ENCODE peak calls at places on chromosomes 5 and 9, in six cellular contexts. H, J, I, A, M and Z are unnamed samples.

GRCh38 chr5:141976176-141976575 is 7.3 kb downstream of the RNF14 start:
- DNase-seq in H (no peak), J (no peak), I (no peak), A (no peak), M (no peak), Z (no peak)

GRCh38 chr9:31389075-31389474 is 995.4 kb upstream of the ACO1 start:
- DNase-seq in H (no peak), J (no peak), I (no peak), A (no peak), M (no peak), Z (no peak)

GRCh38 chr5:170403675-170404074 is 14.5 kb upstream of the KCNMB1 start:
- DNase-seq in H (no peak), J (no peak), I (no peak), A (no peak), M (peak; percentile 68), Z (no peak)

GRCh38 chr5:83368317-83368716 is 103.2 kb upstream of the VCAN start:
- DNase-seq in H (no peak), J (peak; percentile 38), I (no peak), A (no peak), M (peak; percentile 3), Z (no peak)

GRCh38 chr5:137666901-137667300 is 69.0 kb downstream of the KLHL3 start:
- DNase-seq in H (no peak), J (no peak), I (no peak), A (no peak), M (no peak), Z (no peak)

GRCh38 chr5:93296338-93296737 is 284.7 kb downstream of the NR2F1-AS1 start:
- DNase-seq in H (no peak), J (peak; percentile 12), I (no peak), A (no peak), M (no peak), Z (no peak)

GRCh38 chr5:173707392-173707791 is 90.9 kb upstream of the BOD1 start:
- DNase-seq in H (no peak), J (no peak), I (peak; percentile 78), A (peak; percentile 93), M (no peak), Z (peak; percentile 97)

GRCh38 chr9:87661241-87661640 is 64.7 kb upstream of the CTSL start:
- DNase-seq in H (no peak), J (no peak), I (no peak), A (no peak), M (no peak), Z (peak; percentile 32)

GRCh38 chr5:107324071-107324470 is 346.7 kb downstream of the EFNA5 start:
- DNase-seq in H (no peak), J (no peak), I (no peak), A (no peak), M (no peak), Z (no peak)

GRCh38 chr5:144017119-144017518 is 153.3 kb downstream of the YIPF5 start:
- DNase-seq in H (no peak), J (no peak), I (no peak), A (no peak), M (no peak), Z (no peak)

DNA sequence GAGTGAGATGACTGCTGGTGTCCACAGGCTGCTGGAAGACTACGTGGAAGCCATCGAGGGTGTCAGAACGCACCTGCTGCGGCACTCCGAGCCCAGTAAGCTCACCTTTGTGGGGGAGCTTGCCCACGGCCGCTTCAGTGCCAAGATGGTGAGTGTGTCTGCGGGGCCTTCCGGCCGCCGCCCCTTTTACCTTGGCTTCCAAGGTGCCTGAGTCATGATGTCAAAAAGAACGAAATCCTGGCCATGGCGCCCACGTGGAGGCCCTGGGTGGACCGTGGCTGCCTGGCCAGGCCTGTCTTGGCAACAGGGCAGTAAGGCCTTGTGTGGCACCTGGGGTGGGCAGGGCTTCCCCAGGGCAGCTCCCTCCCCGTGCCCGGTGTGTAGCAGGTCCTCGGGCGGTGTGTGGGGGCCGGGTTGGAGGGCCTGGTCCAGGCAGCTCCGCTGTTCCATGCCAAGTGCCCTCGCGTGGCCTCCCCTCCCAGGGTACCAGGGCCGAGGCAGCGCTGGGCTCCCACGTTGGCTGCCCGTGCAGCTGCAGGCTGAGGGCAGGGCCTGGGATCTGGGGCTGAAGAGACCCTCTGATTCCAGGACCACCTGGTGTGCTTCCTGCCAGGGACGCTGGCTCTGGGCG is 7.8 kb downstream of the DPP7 start:
- DNase-seq in H (no peak), J (no peak), I (no peak), A (no peak), M (no peak), Z (no peak)
- H3K36me3 ChIP-seq in H (peaks cover under 1% of the 10 kb centered on the region), J (peaks cover 51% of the 10 kb centered on the region), I (peaks cover 6% of the 10 kb centered on the region), A (no peaks in the 10 kb centered on the region), M (peaks cover 21% of the 10 kb centered on the region), Z (peaks cover 23% of the 10 kb centered on the region)

DNA sequence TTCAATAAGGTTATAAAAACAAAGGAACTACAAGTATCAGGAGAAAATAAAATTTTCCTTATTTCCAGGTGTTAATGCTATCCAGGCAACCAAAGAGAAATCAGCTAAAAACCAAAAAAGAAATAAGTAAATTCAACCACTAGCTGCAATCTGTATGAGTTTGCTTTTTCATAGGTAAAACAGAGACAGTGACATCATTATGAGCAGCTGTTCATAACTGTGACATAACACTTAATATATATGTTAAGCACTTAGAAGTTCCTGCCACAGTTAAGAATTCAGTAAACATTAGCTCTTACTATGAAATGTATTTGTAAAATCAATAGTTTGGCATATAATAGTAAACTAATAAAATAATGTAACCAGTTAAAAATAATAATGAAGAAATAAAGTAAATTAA is 20.9 kb downstream of the P4HA2 start:
- DNase-seq in H (no peak), J (no peak), I (no peak), A (no peak), M (no peak), Z (no peak)
- H3K36me3 ChIP-seq in H (no peaks in the 10 kb centered on the region), J (no peaks in the 10 kb centered on the region), I (no peaks in the 10 kb centered on the region), A (no peaks in the 10 kb centered on the region), M (no peaks in the 10 kb centered on the region), Z (no peaks in the 10 kb centered on the region)

GRCh38 chr5:3099954-3100353 is 348.5 kb upstream of the IRX2 start:
- DNase-seq in H (no peak), J (no peak), I (no peak), A (no peak), M (no peak), Z (no peak)
- H3K36me3 ChIP-seq in H (no peaks in the 10 kb centered on the region), J (no peaks in the 10 kb centered on the region), I (no peaks in the 10 kb centered on the region), A (no peaks in the 10 kb centered on the region), M (no peaks in the 10 kb centered on the region), Z (no peaks in the 10 kb centered on the region)

DNA sequence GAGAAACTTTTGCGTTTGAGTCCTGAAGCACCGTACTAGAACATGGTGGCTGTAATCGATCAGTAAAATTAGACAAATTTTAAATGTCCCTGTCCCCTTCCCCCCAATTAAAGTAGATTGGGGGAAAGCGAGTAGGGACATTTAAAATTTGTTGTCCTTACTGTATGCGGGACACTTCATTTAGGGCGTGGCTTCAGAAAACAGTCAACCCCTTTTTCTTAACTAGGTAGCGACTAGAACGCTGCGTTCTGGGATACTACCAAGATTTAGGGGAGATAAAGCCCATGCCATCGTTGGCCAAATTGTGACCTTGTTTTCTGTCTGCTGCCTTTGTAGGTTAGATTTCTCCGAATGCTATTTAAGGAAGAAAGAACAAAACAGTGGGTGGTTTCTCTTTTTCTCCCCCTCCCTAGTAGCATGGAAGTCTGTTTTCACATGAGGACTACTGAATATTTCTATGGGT is 1.2 kb downstream of the CKS2 start:
- DNase-seq in H (no peak), J (no peak), I (no peak), A (no peak), M (peak; percentile 59), Z (peak; percentile 66)
- H3K36me3 ChIP-seq in H (no peaks in the 10 kb centered on the region), J (no peaks in the 10 kb centered on the region), I (no peaks in the 10 kb centered on the region), A (no peaks in the 10 kb centered on the region), M (peaks cover 2% of the 10 kb centered on the region), Z (peaks cover 72% of the 10 kb centered on the region)

GRCh38 chr5:158394102-158394501 is 535.2 kb upstream of the CLINT1 start:
- DNase-seq in H (no peak), J (no peak), I (no peak), A (no peak), M (no peak), Z (no peak)
- H3K36me3 ChIP-seq in H (no peaks in the 10 kb centered on the region), J (no peaks in the 10 kb centered on the region), I (no peaks in the 10 kb centered on the region), A (no peaks in the 10 kb centered on the region), M (no peaks in the 10 kb centered on the region), Z (no peaks in the 10 kb centered on the region)